ENCODE peak calls at places on chromosomes 1 and 21, in ten cellular contexts. One of them, this sample, is unnamed. For H3K4me1, the result is how much of the 10 kb centered on the place peaks cover.

GRCh38 chr1:43466403-43466802 is 12.7 kb upstream of the HYI start:
- DNase-seq in A549: no peak
- DNase-seq in neuronal stem cell: no peak
- DNase-seq in SJCRH30: peak
- DNase-seq in thoracic aorta: no peak
- DNase-seq in cardiac muscle cell: no peak
- DNase-seq in IMR-90: no peak
- DNase-seq in A673: no peak
- DNase-seq in right atrium auricular region: no peak
- DNase-seq in endothelial cell of umbilical vein: no peak
- DNase-seq in this sample: no peak

GRCh38 chr21:46459356-46460112 is 843 bp downstream of the DIP2A start:
- DNase-seq in A549: no peak
- DNase-seq in neuronal stem cell: no peak
- DNase-seq in SJCRH30: peak
- DNase-seq in thoracic aorta: no peak
- DNase-seq in cardiac muscle cell: peak
- DNase-seq in IMR-90: peak
- DNase-seq in A673: peak
- DNase-seq in right atrium auricular region: peak
- DNase-seq in endothelial cell of umbilical vein: peak
- DNase-seq in this sample: no peak

GRCh38 chr1:16204634-16205332 is 7.7 kb downstream of the ARHGEF19 start:
- DNase-seq in A549: peak
- DNase-seq in neuronal stem cell: no peak
- DNase-seq in SJCRH30: peak
- DNase-seq in thoracic aorta: no peak
- DNase-seq in cardiac muscle cell: peak
- DNase-seq in IMR-90: no peak
- DNase-seq in A673: peak
- DNase-seq in right atrium auricular region: no peak
- DNase-seq in endothelial cell of umbilical vein: peak
- DNase-seq in this sample: no peak

GRCh38 chr1:245987997-245988392 is 519.1 kb downstream of the SMYD3 start:
- DNase-seq in A549: no peak
- DNase-seq in neuronal stem cell: no peak
- DNase-seq in SJCRH30: no peak
- DNase-seq in thoracic aorta: no peak
- DNase-seq in cardiac muscle cell: no peak
- DNase-seq in IMR-90: no peak
- DNase-seq in A673: no peak
- DNase-seq in right atrium auricular region: no peak
- DNase-seq in endothelial cell of umbilical vein: no peak
- DNase-seq in this sample: no peak

GRCh38 chr1:32365445-32365844 is 3.1 kb downstream of the TSSK3 start:
- DNase-seq in A549: no peak
- DNase-seq in neuronal stem cell: no peak
- DNase-seq in SJCRH30: no peak
- DNase-seq in thoracic aorta: no peak
- DNase-seq in cardiac muscle cell: no peak
- DNase-seq in IMR-90: no peak
- DNase-seq in A673: no peak
- DNase-seq in right atrium auricular region: no peak
- DNase-seq in endothelial cell of umbilical vein: no peak
- DNase-seq in this sample: no peak

GRCh38 chr1:36151845-36152203 is 2.5 kb upstream of the TRAPPC3 start:
- DNase-seq in A549: no peak
- DNase-seq in neuronal stem cell: no peak
- DNase-seq in SJCRH30: no peak
- DNase-seq in thoracic aorta: no peak
- DNase-seq in cardiac muscle cell: no peak
- DNase-seq in IMR-90: no peak
- DNase-seq in A673: peak
- DNase-seq in right atrium auricular region: no peak
- DNase-seq in endothelial cell of umbilical vein: no peak
- DNase-seq in this sample: no peak

GRCh38 chr1:185058886-185059285 is 13.5 kb downstream of the RNF2 start:
- DNase-seq in A549: no peak
- DNase-seq in neuronal stem cell: no peak
- DNase-seq in SJCRH30: no peak
- DNase-seq in thoracic aorta: no peak
- DNase-seq in cardiac muscle cell: no peak
- DNase-seq in IMR-90: no peak
- DNase-seq in A673: no peak
- DNase-seq in right atrium auricular region: no peak
- DNase-seq in endothelial cell of umbilical vein: peak
- DNase-seq in this sample: no peak

GRCh38 chr1:32239790-32240139 is 7.3 kb upstream of the FAM167B start:
- DNase-seq in A549: no peak
- DNase-seq in neuronal stem cell: no peak
- DNase-seq in SJCRH30: no peak
- DNase-seq in thoracic aorta: no peak
- DNase-seq in cardiac muscle cell: peak
- DNase-seq in IMR-90: no peak
- DNase-seq in A673: no peak
- DNase-seq in right atrium auricular region: no peak
- DNase-seq in endothelial cell of umbilical vein: no peak
- DNase-seq in this sample: no peak

GRCh38 chr1:243396876-243397275 is 141.0 kb downstream of the SDCCAG8 start:
- DNase-seq in A549: no peak
- DNase-seq in neuronal stem cell: no peak
- DNase-seq in SJCRH30: no peak
- DNase-seq in thoracic aorta: no peak
- DNase-seq in cardiac muscle cell: peak
- DNase-seq in IMR-90: no peak
- DNase-seq in A673: no peak
- DNase-seq in right atrium auricular region: no peak
- DNase-seq in endothelial cell of umbilical vein: no peak
- DNase-seq in this sample: no peak

GRCh38 chr1:209783338-209783737 is 1.0 kb downstream of the C1orf74 start:
- DNase-seq in A549: no peak
- DNase-seq in neuronal stem cell: no peak
- DNase-seq in SJCRH30: peak
- DNase-seq in thoracic aorta: no peak
- DNase-seq in cardiac muscle cell: no peak
- DNase-seq in IMR-90: no peak
- DNase-seq in A673: no peak
- DNase-seq in right atrium auricular region: no peak
- DNase-seq in endothelial cell of umbilical vein: no peak
- DNase-seq in this sample: no peak

GRCh38 chr1:153746174-153746573 is 18.3 kb downstream of the INTS3 start:
- DNase-seq in A549: no peak
- DNase-seq in neuronal stem cell: no peak
- DNase-seq in SJCRH30: no peak
- DNase-seq in thoracic aorta: no peak
- DNase-seq in cardiac muscle cell: no peak
- DNase-seq in IMR-90: no peak
- DNase-seq in A673: no peak
- DNase-seq in right atrium auricular region: no peak
- DNase-seq in endothelial cell of umbilical vein: no peak
- DNase-seq in this sample: no peak

GRCh38 chr1:245512980-245513578 is 358.3 kb downstream of the KIF26B start:
- DNase-seq in A549: no peak
- DNase-seq in neuronal stem cell: no peak
- DNase-seq in SJCRH30: peak
- DNase-seq in thoracic aorta: no peak
- DNase-seq in cardiac muscle cell: peak
- DNase-seq in IMR-90: no peak
- DNase-seq in A673: peak
- DNase-seq in right atrium auricular region: no peak
- DNase-seq in endothelial cell of umbilical vein: no peak
- DNase-seq in this sample: no peak

GRCh38 chr1:167721617-167722151 is at the start of gene MPZL1:
- DNase-seq in A549: peak
- DNase-seq in neuronal stem cell: peak
- DNase-seq in SJCRH30: peak
- DNase-seq in thoracic aorta: peak
- DNase-seq in cardiac muscle cell: peak
- DNase-seq in IMR-90: peak
- DNase-seq in A673: peak
- DNase-seq in right atrium auricular region: peak
- DNase-seq in endothelial cell of umbilical vein: peak
- DNase-seq in this sample: no peak

GRCh38 chr1:237568955-237569354 is 321.8 kb downstream of the ZP4 start:
- DNase-seq in A549: no peak
- DNase-seq in neuronal stem cell: no peak
- DNase-seq in SJCRH30: no peak
- DNase-seq in thoracic aorta: no peak
- DNase-seq in cardiac muscle cell: no peak
- DNase-seq in IMR-90: no peak
- DNase-seq in A673: no peak
- DNase-seq in right atrium auricular region: no peak
- DNase-seq in endothelial cell of umbilical vein: no peak
- DNase-seq in this sample: no peak

GRCh38 chr1:55071477-55071876 is 32.1 kb downstream of the PCSK9 start:
- DNase-seq in A549: peak
- DNase-seq in neuronal stem cell: peak
- DNase-seq in SJCRH30: peak
- DNase-seq in thoracic aorta: no peak
- DNase-seq in cardiac muscle cell: peak
- DNase-seq in IMR-90: peak
- DNase-seq in A673: peak
- DNase-seq in right atrium auricular region: no peak
- DNase-seq in endothelial cell of umbilical vein: peak
- DNase-seq in this sample: peak

GRCh38 chr1:165073402-165074007 is 283.0 kb downstream of the LMX1A start:
- DNase-seq in A549: peak
- DNase-seq in neuronal stem cell: peak
- DNase-seq in SJCRH30: peak
- DNase-seq in thoracic aorta: no peak
- DNase-seq in cardiac muscle cell: peak
- DNase-seq in IMR-90: peak
- DNase-seq in A673: peak
- DNase-seq in right atrium auricular region: no peak
- DNase-seq in endothelial cell of umbilical vein: peak
- DNase-seq in this sample: peak

GRCh38 chr1:224996266-224996665 is 66.8 kb downstream of the DNAH14 start:
- DNase-seq in A549: no peak
- DNase-seq in neuronal stem cell: no peak
- DNase-seq in SJCRH30: no peak
- DNase-seq in thoracic aorta: no peak
- DNase-seq in cardiac muscle cell: no peak
- DNase-seq in IMR-90: no peak
- DNase-seq in A673: no peak
- DNase-seq in right atrium auricular region: no peak
- DNase-seq in endothelial cell of umbilical vein: no peak
- DNase-seq in this sample: no peak

GRCh38 chr1:94318505-94319030 is 81.2 kb upstream of the ARHGAP29 start:
- DNase-seq in A549: no peak
- DNase-seq in neuronal stem cell: no peak
- DNase-seq in SJCRH30: no peak
- DNase-seq in thoracic aorta: no peak
- DNase-seq in cardiac muscle cell: no peak
- DNase-seq in IMR-90: no peak
- DNase-seq in A673: no peak
- DNase-seq in right atrium auricular region: no peak
- DNase-seq in endothelial cell of umbilical vein: no peak
- DNase-seq in this sample: no peak
- H3K4me1 ChIP-seq in A549: half or more
- H3K4me1 ChIP-seq in neuronal stem cell: under half
- H3K4me1 ChIP-seq in SJCRH30: under half
- H3K4me1 ChIP-seq in thoracic aorta: under half
- H3K4me1 ChIP-seq in cardiac muscle cell: under half
- H3K4me1 ChIP-seq in IMR-90: under half
- H3K4me1 ChIP-seq in A673: under half
- H3K4me1 ChIP-seq in right atrium auricular region: under half
- H3K4me1 ChIP-seq in endothelial cell of umbilical vein: half or more
- H3K4me1 ChIP-seq in this sample: under half

GRCh38 chr1:247322849-247323586 is 8.6 kb downstream of the ZNF496 start:
- DNase-seq in A549: no peak
- DNase-seq in neuronal stem cell: no peak
- DNase-seq in SJCRH30: no peak
- DNase-seq in thoracic aorta: no peak
- DNase-seq in cardiac muscle cell: no peak
- DNase-seq in IMR-90: no peak
- DNase-seq in A673: no peak
- DNase-seq in right atrium auricular region: no peak
- DNase-seq in endothelial cell of umbilical vein: no peak
- DNase-seq in this sample: no peak
- H3K4me3 ChIP-seq in A549: no peak
- H3K4me3 ChIP-seq in neuronal stem cell: no peak
- H3K4me3 ChIP-seq in SJCRH30: no peak
- H3K4me3 ChIP-seq in thoracic aorta: no peak
- H3K4me3 ChIP-seq in cardiac muscle cell: no peak
- H3K4me3 ChIP-seq in IMR-90: no peak
- H3K4me3 ChIP-seq in A673: no peak
- H3K4me3 ChIP-seq in right atrium auricular region: no peak
- H3K4me3 ChIP-seq in endothelial cell of umbilical vein: no peak
- H3K4me3 ChIP-seq in this sample: no peak

DNA sequence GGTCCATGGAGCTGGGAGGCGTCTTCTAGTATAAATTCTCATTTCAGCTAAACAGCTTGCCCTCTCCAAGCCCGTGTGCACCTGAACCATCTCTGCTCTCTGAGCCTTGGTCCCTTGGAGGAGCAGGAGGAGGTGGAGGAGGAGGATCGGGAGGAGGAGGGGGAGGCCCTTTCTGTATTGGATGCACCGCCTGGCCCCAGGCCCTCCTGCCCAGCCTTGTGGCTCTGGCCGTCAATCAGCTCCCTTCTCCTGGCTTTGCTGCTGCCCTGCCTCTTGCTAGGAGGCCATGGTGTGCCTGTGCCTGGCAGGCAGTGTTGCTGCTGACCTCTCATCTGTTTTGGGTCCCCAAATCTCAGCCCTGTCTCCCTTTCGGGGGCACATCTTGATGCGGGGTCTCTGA is 9.0 kb downstream of the COL18A1 start:
- DNase-seq in A549: no peak
- DNase-seq in neuronal stem cell: no peak
- DNase-seq in SJCRH30: no peak
- DNase-seq in thoracic aorta: no peak
- DNase-seq in cardiac muscle cell: no peak
- DNase-seq in IMR-90: no peak
- DNase-seq in A673: no peak
- DNase-seq in right atrium auricular region: no peak
- DNase-seq in endothelial cell of umbilical vein: no peak
- DNase-seq in this sample: no peak
- H3K4me1 ChIP-seq in A549: under half
- H3K4me1 ChIP-seq in neuronal stem cell: under half
- H3K4me1 ChIP-seq in SJCRH30: under half
- H3K4me1 ChIP-seq in thoracic aorta: half or more
- H3K4me1 ChIP-seq in cardiac muscle cell: half or more
- H3K4me1 ChIP-seq in IMR-90: under half
- H3K4me1 ChIP-seq in A673: under half
- H3K4me1 ChIP-seq in right atrium auricular region: under half
- H3K4me1 ChIP-seq in endothelial cell of umbilical vein: under half
- H3K4me1 ChIP-seq in this sample: under half

GRCh38 chr1:5287178-5288155 is 633.1 kb downstream of the AJAP1 start:
- DNase-seq in A549: no peak
- DNase-seq in neuronal stem cell: no peak
- DNase-seq in SJCRH30: no peak
- DNase-seq in thoracic aorta: no peak
- DNase-seq in cardiac muscle cell: no peak
- DNase-seq in IMR-90: no peak
- DNase-seq in A673: no peak
- DNase-seq in right atrium auricular region: no peak
- DNase-seq in endothelial cell of umbilical vein: no peak
- DNase-seq in this sample: no peak

DNA sequence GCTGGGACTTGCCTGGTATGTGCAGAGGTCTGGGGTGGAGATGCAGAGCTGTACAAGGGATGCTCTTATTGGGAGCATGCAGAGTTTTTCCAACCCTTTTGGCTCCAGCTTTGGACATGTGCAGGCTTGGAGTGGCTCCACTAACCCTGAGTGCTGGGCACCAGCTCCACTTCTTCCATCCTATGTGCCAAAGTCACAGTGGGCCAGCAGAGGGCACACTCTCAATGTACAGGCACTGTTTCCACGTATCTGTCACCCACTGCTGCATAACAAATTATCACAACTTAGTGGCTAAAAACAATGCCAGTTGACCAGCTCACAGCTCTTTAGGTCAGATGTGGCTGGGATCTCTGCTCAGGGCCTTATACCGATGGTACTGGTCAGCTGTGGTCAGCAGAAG is 631.8 kb downstream of the AJAP1 start:
- DNase-seq in A549: no peak
- DNase-seq in neuronal stem cell: no peak
- DNase-seq in SJCRH30: no peak
- DNase-seq in thoracic aorta: no peak
- DNase-seq in cardiac muscle cell: no peak
- DNase-seq in IMR-90: no peak
- DNase-seq in A673: peak
- DNase-seq in right atrium auricular region: no peak
- DNase-seq in endothelial cell of umbilical vein: no peak
- DNase-seq in this sample: no peak
- H3K4me3 ChIP-seq in A549: no peak
- H3K4me3 ChIP-seq in neuronal stem cell: no peak
- H3K4me3 ChIP-seq in SJCRH30: no peak
- H3K4me3 ChIP-seq in thoracic aorta: no peak
- H3K4me3 ChIP-seq in cardiac muscle cell: no peak
- H3K4me3 ChIP-seq in IMR-90: no peak
- H3K4me3 ChIP-seq in A673: no peak
- H3K4me3 ChIP-seq in right atrium auricular region: no peak
- H3K4me3 ChIP-seq in endothelial cell of umbilical vein: no peak
- H3K4me3 ChIP-seq in this sample: no peak

This sample was measured in iPS DF 6.9.